ENCODE peak calls at places on chromosomes 16 and 17, in six cellular contexts. R, C, L, Y, I and Q are unnamed samples.

GRCh38 chr16:85149776-85150175 is 37.5 kb upstream of the CIBAR2 start:
- DNase-seq in R (no peak), C (no peak), L (no peak), Y (peak), I (no peak), Q (no peak)

GRCh38 chr16:88969361-88969831 is 7.6 kb downstream of the CBFA2T3 start:
- DNase-seq in R (no peak), C (no peak), L (no peak), Y (no peak), I (no peak), Q (no peak)

GRCh38 chr17:6402258-6402657 is 32.7 kb downstream of the AIPL1 start:
- DNase-seq in R (no peak), C (no peak), L (no peak), Y (no peak), I (no peak), Q (no peak)

GRCh38 chr17:39737761-39738567 is at the start of gene GRB7:
- DNase-seq in R (no peak), C (no peak), L (peak), Y (peak), I (peak), Q (no peak)

GRCh38 chr17:32914181-32914580 is 13.8 kb upstream of the TMEM98 start:
- DNase-seq in R (no peak), C (no peak), L (no peak), Y (no peak), I (no peak), Q (no peak)

GRCh38 chr16:89373355-89374110 is 116.8 kb downstream of the ANKRD11 start:
- DNase-seq in R (no peak), C (no peak), L (no peak), Y (no peak), I (no peak), Q (no peak)

GRCh38 chr16:89187337-89188063 is 12.8 kb downstream of the SLC22A31 start:
- DNase-seq in R (no peak), C (no peak), L (no peak), Y (no peak), I (no peak), Q (no peak)

GRCh38 chr16:19515765-19516164 is 6.1 kb downstream of the GDE1 start:
- DNase-seq in R (no peak), C (no peak), L (no peak), Y (no peak), I (no peak), Q (no peak)

GRCh38 chr17:1714488-1714979 is 4.4 kb upstream of the TLCD2 start:
- DNase-seq in R (peak), C (peak), L (peak), Y (peak), I (peak), Q (no peak)

GRCh38 chr17:80512233-80512632 is 32.4 kb upstream of the RPTOR start:
- DNase-seq in R (no peak), C (no peak), L (no peak), Y (no peak), I (no peak), Q (no peak)

GRCh38 chr17:60508384-60508980 is 17.6 kb downstream of the APPBP2 start:
- DNase-seq in R (no peak), C (no peak), L (no peak), Y (no peak), I (no peak), Q (peak)

GRCh38 chr16:71738820-71739219 is 14.3 kb upstream of the PHLPP2 start:
- DNase-seq in R (no peak), C (no peak), L (no peak), Y (no peak), I (no peak), Q (no peak)

GRCh38 chr17:77332034-77332971 is 191.5 kb downstream of the SEC14L1 start:
- DNase-seq in R (peak), C (no peak), L (peak), Y (no peak), I (peak), Q (no peak)

GRCh38 chr16:64409762-64410161 is 712.1 kb downstream of the CDH11 start:
- DNase-seq in R (no peak), C (no peak), L (peak), Y (no peak), I (peak), Q (no peak)

GRCh38 chr16:29745126-29745852 is 501 bp downstream of the C16orf54 start:
- DNase-seq in R (no peak), C (no peak), L (no peak), Y (no peak), I (no peak), Q (peak)

GRCh38 chr17:4249452-4250029 is 14.2 kb downstream of the ANKFY1 start:
- DNase-seq in R (no peak), C (no peak), L (no peak), Y (no peak), I (no peak), Q (peak)

GRCh38 chr17:11712445-11712844 is 114.2 kb downstream of the DNAH9 start:
- DNase-seq in R (no peak), C (no peak), L (no peak), Y (no peak), I (no peak), Q (no peak)

GRCh38 chr17:9824094-9824493 is 1.6 kb upstream of the GLP2R start:
- DNase-seq in R (no peak), C (no peak), L (no peak), Y (no peak), I (no peak), Q (no peak)

GRCh38 chr16:71443714-71444113 is 1.9 kb upstream of the TLE7 start:
- DNase-seq in R (no peak), C (no peak), L (no peak), Y (no peak), I (no peak), Q (no peak)

GRCh38 chr17:73491648-73492047 is 152.6 kb downstream of the SDK2 start:
- DNase-seq in R (no peak), C (no peak), L (no peak), Y (no peak), I (no peak), Q (no peak)

GRCh38 chr17:67150826-67151225 is 94.2 kb downstream of the HELZ start:
- DNase-seq in R (no peak), C (no peak), L (no peak), Y (no peak), I (no peak), Q (no peak)

GRCh38 chr17:77345260-77345910 is 204.6 kb downstream of the SEC14L1 start:
- DNase-seq in R (peak), C (no peak), L (peak), Y (no peak), I (peak), Q (no peak)

GRCh38 chr17:42276359-42276608 is at the start of gene STAT5B:
- DNase-seq in R (peak), C (no peak), L (peak), Y (peak), I (no peak), Q (peak)

GRCh38 chr17:22570144-22570845 is 878.0 kb downstream of the KCNJ18 start:
- DNase-seq in R (no peak), C (no peak), L (no peak), Y (no peak), I (no peak), Q (no peak)

GRCh38 chr16:65044861-65045260 is 77.0 kb downstream of the CDH11 start:
- DNase-seq in R (no peak), C (peak), L (no peak), Y (no peak), I (no peak), Q (no peak)

GRCh38 chr17:14715531-14715930 is 414.6 kb downstream of the HS3ST3B1 start:
- DNase-seq in R (no peak), C (no peak), L (no peak), Y (no peak), I (no peak), Q (no peak)

GRCh38 chr17:36978810-36979584 is 30.2 kb downstream of the AATF start:
- DNase-seq in R (no peak), C (no peak), L (no peak), Y (no peak), I (no peak), Q (no peak)

GRCh38 chr17:41013181-41013580 is 4.3 kb upstream of the KRTAP3-1 start:
- DNase-seq in R (no peak), C (no peak), L (no peak), Y (no peak), I (no peak), Q (no peak)

GRCh38 chr16:87077750-87078127 is 239.5 kb downstream of the C16orf95 start:
- DNase-seq in R (no peak), C (no peak), L (no peak), Y (no peak), I (no peak), Q (no peak)

GRCh38 chr17:41578538-41578937 is 6.7 kb upstream of the KRT9 start:
- DNase-seq in R (no peak), C (no peak), L (no peak), Y (no peak), I (no peak), Q (no peak)

GRCh38 chr17:13017623-13018462 is at the start of gene ELAC2:
- DNase-seq in R (peak), C (peak), L (peak), Y (peak), I (peak), Q (peak)
- TF ChIP-seq CTCF in R (no peak), C (no peak), L (no peak), Y (peak), I (no peak), Q (no peak)

GRCh38 chr17:78460951-78461944 is 82.8 kb downstream of the PGS1 start:
- DNase-seq in R (no peak), C (no peak), L (no peak), Y (no peak), I (no peak), Q (no peak)

GRCh38 chr17:78458739-78459335 is 80.4 kb downstream of the PGS1 start:
- DNase-seq in R (no peak), C (no peak), L (no peak), Y (no peak), I (no peak), Q (no peak)

GRCh38 chr17:78459696-78460095 is 81.2 kb downstream of the PGS1 start:
- DNase-seq in R (no peak), C (no peak), L (no peak), Y (no peak), I (no peak), Q (no peak)

GRCh38 chr17:78460176-78460675 is 81.8 kb downstream of the PGS1 start:
- DNase-seq in R (no peak), C (no peak), L (no peak), Y (no peak), I (no peak), Q (no peak)

GRCh38 chr17:78462148-78462547 is 83.7 kb downstream of the PGS1 start:
- DNase-seq in R (no peak), C (no peak), L (no peak), Y (no peak), I (no peak), Q (no peak)
- TF ChIP-seq CTCF in R (no peak), C (no peak), L (no peak), Y (no peak), I (no peak), Q (no peak)

GRCh38 chr16:69497876-69498596 is 67.7 kb upstream of the NFAT5 start:
- DNase-seq in R (no peak), C (no peak), L (no peak), Y (no peak), I (no peak), Q (no peak)

GRCh38 chr16:69495821-69496220 is 69.9 kb upstream of the NFAT5 start:
- DNase-seq in R (no peak), C (no peak), L (no peak), Y (no peak), I (no peak), Q (no peak)

GRCh38 chr16:69496376-69496775 is 69.4 kb upstream of the NFAT5 start:
- DNase-seq in R (no peak), C (no peak), L (no peak), Y (no peak), I (no peak), Q (no peak)

GRCh38 chr16:69498926-69499325 is 66.8 kb upstream of the NFAT5 start:
- DNase-seq in R (no peak), C (no peak), L (no peak), Y (no peak), I (no peak), Q (no peak)

GRCh38 chr16:69494993-69495392 is 70.6 kb downstream of the CYB5B start:
- DNase-seq in R (no peak), C (no peak), L (no peak), Y (no peak), I (no peak), Q (peak)
- TF ChIP-seq CTCF in R (no peak), C (peak), L (no peak), Y (no peak), I (no peak), Q (peak)

DNA sequence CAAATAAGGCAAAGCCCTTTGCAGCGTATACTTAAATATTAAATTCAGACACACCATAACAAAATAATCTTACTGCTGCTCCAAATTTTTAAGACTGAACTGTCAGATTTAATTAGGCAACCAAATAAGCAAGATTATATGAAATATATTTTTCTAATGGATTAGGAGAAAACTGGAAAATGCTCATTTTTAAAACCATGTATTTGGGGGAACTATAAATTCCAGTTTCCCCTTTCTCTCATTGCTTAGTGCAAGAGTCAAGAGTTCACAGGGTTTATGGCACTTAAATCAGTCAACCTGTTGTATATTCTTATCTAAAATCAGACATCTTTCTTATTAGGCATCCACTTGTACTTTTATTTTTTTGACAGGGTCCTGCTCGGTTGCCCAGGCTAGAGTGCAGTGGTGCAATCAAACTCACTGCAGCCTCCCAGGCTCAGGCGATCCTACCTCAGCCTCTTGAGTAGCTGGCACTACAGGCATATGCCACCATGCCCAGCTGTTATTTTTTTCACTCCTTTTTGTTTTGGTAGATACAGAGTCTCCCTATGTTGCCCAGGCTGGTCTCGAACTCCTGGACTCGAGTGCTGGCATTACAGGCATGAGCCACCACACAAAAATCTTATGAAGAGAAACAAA is 2.1 kb upstream of the KANSL1 start:
- DNase-seq in R (no peak), C (no peak), L (no peak), Y (no peak), I (no peak), Q (no peak)
- TF ChIP-seq CTCF in R (no peak), C (no peak), L (no peak), Y (no peak), I (no peak), Q (no peak)